ENCODE peak calls at places on chromosomes 7 and 10, in ten cellular contexts. R is Daoy; L is NAMALWA; X is M059J; W is glutamatergic neuron; I is NCI-H1105; O is foreskin keratinocyte; G is NCI-H748 treated with DMSO at 0.1 percent for 48 hours; C is SK-MEL-5; F is CD8-positive, alpha-beta memory T cell. H is an unnamed sample.

GRCh38 chr10:89159761-89160160 is 47.4 kb downstream of the CH25H start:
- DNase-seq in C (no peak), X (no peak), I (no peak), G (no peak), F (no peak), W (no peak), R (no peak), L (no peak), O (no peak), H (no peak)

GRCh38 chr7:3309140-3309539 is 8.1 kb downstream of the SDK1 start:
- DNase-seq in L (no peak), O (peak), W (no peak), C (peak), I (no peak), R (peak), F (no peak), G (peak), X (no peak), H (peak)

GRCh38 chr10:11186330-11186729 is 168.7 kb downstream of the CELF2 start:
- DNase-seq in O (no peak), L (no peak), I (no peak), W (no peak), X (no peak), G (no peak), C (no peak), R (no peak), F (no peak), H (no peak)

GRCh38 chr10:37975407-37975991 is 948 bp downstream of the ZNF25 start:
- DNase-seq in L (peak), C (no peak), O (peak), X (peak), W (no peak), G (no peak), I (no peak), R (peak), F (peak), H (no peak)

GRCh38 chr7:5420841-5421625 is 2.6 kb downstream of the TNRC18 start:
- DNase-seq in G (no peak), R (peak), C (no peak), I (no peak), X (peak), O (no peak), W (peak), F (no peak), L (no peak), H (no peak)

GRCh38 chr7:12281026-12281425 is 69.9 kb downstream of the TMEM106B start:
- DNase-seq in I (no peak), R (no peak), W (no peak), X (peak), G (no peak), C (peak), O (peak), L (no peak), F (no peak), H (peak)

GRCh38 chr7:106111671-106112117 is 418 bp downstream of the SYPL1 start:
- DNase-seq in L (no peak), O (no peak), R (no peak), C (no peak), F (no peak), X (peak), W (peak), G (no peak), I (peak), H (peak)

GRCh38 chr10:31853629-31854028 is 75.0 kb downstream of the ARHGAP12 start:
- DNase-seq in I (no peak), G (no peak), R (no peak), O (no peak), F (no peak), X (no peak), W (no peak), C (no peak), L (no peak), H (no peak)

GRCh38 chr7:3272691-3273141 is 28.3 kb upstream of the SDK1 start:
- DNase-seq in L (no peak), X (peak), G (no peak), O (peak), C (no peak), F (no peak), W (peak), R (peak), I (no peak), H (peak)

GRCh38 chr10:7950981-7951847 is 103.3 kb upstream of the GATA3 start:
- DNase-seq in C (no peak), L (no peak), X (peak), G (no peak), O (peak), W (no peak), R (no peak), F (no peak), I (no peak), H (no peak)

GRCh38 chr7:76301000-76301399 is 1.5 kb upstream of the HSPB1 start:
- DNase-seq in X (no peak), W (no peak), C (no peak), O (no peak), I (no peak), F (no peak), R (no peak), G (no peak), L (no peak), H (no peak)

GRCh38 chr10:48607356-48608278 is 2.7 kb upstream of the ARHGAP22 start:
- DNase-seq in C (no peak), G (no peak), W (no peak), I (peak), X (no peak), O (no peak), R (no peak), F (no peak), L (no peak), H (no peak)

GRCh38 chr10:52063159-52063558 is 250.9 kb upstream of the DKK1 start:
- DNase-seq in C (no peak), W (no peak), X (no peak), R (no peak), F (no peak), G (no peak), L (no peak), I (no peak), O (no peak), H (no peak)

GRCh38 chr10:20623561-20623960 is 273.6 kb downstream of the NEBL start:
- DNase-seq in I (no peak), O (no peak), G (no peak), L (no peak), W (no peak), R (no peak), X (no peak), F (no peak), C (no peak), H (no peak)

GRCh38 chr10:92239185-92239599 is 51.7 kb downstream of the CPEB3 start:
- DNase-seq in I (no peak), O (no peak), R (no peak), W (no peak), G (no peak), F (no peak), X (no peak), L (no peak), C (no peak), H (no peak)

GRCh38 chr10:67815571-67816059 is 22.4 kb downstream of the DNAJC12 start:
- DNase-seq in L (no peak), O (peak), G (no peak), X (peak), R (peak), W (no peak), I (no peak), F (no peak), C (peak), H (peak)

GRCh38 chr7:158710651-158711102 is 6.1 kb upstream of the NCAPG2 start:
- DNase-seq in W (no peak), F (no peak), X (peak), R (no peak), C (no peak), L (no peak), O (peak), G (no peak), I (no peak), H (peak)

GRCh38 chr10:78170026-78170475 is 136.4 kb downstream of the RPS24 start:
- DNase-seq in I (no peak), X (peak), R (no peak), L (no peak), F (no peak), G (no peak), O (peak), W (no peak), C (no peak), H (no peak)

GRCh38 chr7:39609084-39609461 is 14.3 kb upstream of the RALA start:
- DNase-seq in X (no peak), O (peak), I (no peak), G (no peak), W (no peak), C (peak), F (no peak), R (peak), L (no peak), H (no peak)

GRCh38 chr10:85557706-85558105 is 808.9 kb downstream of the GRID1 start:
- DNase-seq in W (no peak), R (no peak), O (no peak), F (no peak), C (no peak), X (no peak), I (no peak), G (no peak), L (no peak), H (no peak)

GRCh38 chr7:150567168-150567567 is at the start of gene GIMAP4:
- DNase-seq in C (no peak), O (no peak), L (no peak), R (no peak), I (no peak), F (peak), W (no peak), G (no peak), X (no peak), H (no peak)